ENCODE peak calls at places on chromosomes 1 and 21, in six cellular contexts. One of them, this sample, is unnamed.

GRCh38 chr1:191685669-191686068 is 472.6 kb upstream of the RGS18 start:
- DNase-seq in activated CD8-positive, alpha-beta memory T cell treated with anti-CD3 and anti-CD28 coated beads for 4 hours: no peak
- DNase-seq in LoVo: no peak
- DNase-seq in stimulated activated effector memory CD8-positive, alpha-beta T cell treated with anti-CD3 and anti-CD28 coated beads, Interleukin-12 subunit alpha, Interleukin-12 subunit beta, amount 100 ng/mL, for 72 hours: no peak
- DNase-seq in non-pigmented ciliary epithelial cell: no peak
- DNase-seq in activated T-cell treated with anti-CD3 and anti-CD28 coated beads, Interleukin-2, amount 50 U/mL, for 72 hours: no peak
- DNase-seq in this sample: no peak

GRCh38 chr1:231761747-231762541 is 135.4 kb downstream of the DISC1 start:
- DNase-seq in activated CD8-positive, alpha-beta memory T cell treated with anti-CD3 and anti-CD28 coated beads for 4 hours: no peak
- DNase-seq in LoVo: no peak
- DNase-seq in activated T-cell treated with anti-CD3 and anti-CD28 coated beads, Interleukin-2, amount 50 U/mL, for 72 hours: no peak
- DNase-seq in non-pigmented ciliary epithelial cell: no peak
- DNase-seq in stimulated activated effector memory CD8-positive, alpha-beta T cell treated with anti-CD3 and anti-CD28 coated beads, Interleukin-12 subunit alpha, Interleukin-12 subunit beta, amount 100 ng/mL, for 72 hours: no peak
- DNase-seq in this sample: no peak

GRCh38 chr1:159705251-159705910 is 9.0 kb downstream of the CRP start:
- DNase-seq in stimulated activated effector memory CD8-positive, alpha-beta T cell treated with anti-CD3 and anti-CD28 coated beads, Interleukin-12 subunit alpha, Interleukin-12 subunit beta, amount 100 ng/mL, for 72 hours: no peak
- DNase-seq in activated T-cell treated with anti-CD3 and anti-CD28 coated beads, Interleukin-2, amount 50 U/mL, for 72 hours: no peak
- DNase-seq in LoVo: no peak
- DNase-seq in activated CD8-positive, alpha-beta memory T cell treated with anti-CD3 and anti-CD28 coated beads for 4 hours: no peak
- DNase-seq in non-pigmented ciliary epithelial cell: no peak
- DNase-seq in this sample: peak

GRCh38 chr1:165633624-165634023 is 2.6 kb downstream of the MGST3 start:
- DNase-seq in activated CD8-positive, alpha-beta memory T cell treated with anti-CD3 and anti-CD28 coated beads for 4 hours: no peak
- DNase-seq in LoVo: no peak
- DNase-seq in activated T-cell treated with anti-CD3 and anti-CD28 coated beads, Interleukin-2, amount 50 U/mL, for 72 hours: no peak
- DNase-seq in stimulated activated effector memory CD8-positive, alpha-beta T cell treated with anti-CD3 and anti-CD28 coated beads, Interleukin-12 subunit alpha, Interleukin-12 subunit beta, amount 100 ng/mL, for 72 hours: no peak
- DNase-seq in non-pigmented ciliary epithelial cell: no peak
- DNase-seq in this sample: no peak

GRCh38 chr1:212805767-212806166 is 14.1 kb downstream of the TATDN3 start:
- DNase-seq in non-pigmented ciliary epithelial cell: no peak
- DNase-seq in stimulated activated effector memory CD8-positive, alpha-beta T cell treated with anti-CD3 and anti-CD28 coated beads, Interleukin-12 subunit alpha, Interleukin-12 subunit beta, amount 100 ng/mL, for 72 hours: no peak
- DNase-seq in LoVo: no peak
- DNase-seq in activated CD8-positive, alpha-beta memory T cell treated with anti-CD3 and anti-CD28 coated beads for 4 hours: no peak
- DNase-seq in activated T-cell treated with anti-CD3 and anti-CD28 coated beads, Interleukin-2, amount 50 U/mL, for 72 hours: no peak
- DNase-seq in this sample: no peak

GRCh38 chr1:193545171-193545570 is 358.8 kb upstream of the B3GALT2 start:
- DNase-seq in activated CD8-positive, alpha-beta memory T cell treated with anti-CD3 and anti-CD28 coated beads for 4 hours: no peak
- DNase-seq in LoVo: no peak
- DNase-seq in stimulated activated effector memory CD8-positive, alpha-beta T cell treated with anti-CD3 and anti-CD28 coated beads, Interleukin-12 subunit alpha, Interleukin-12 subunit beta, amount 100 ng/mL, for 72 hours: no peak
- DNase-seq in activated T-cell treated with anti-CD3 and anti-CD28 coated beads, Interleukin-2, amount 50 U/mL, for 72 hours: no peak
- DNase-seq in non-pigmented ciliary epithelial cell: no peak
- DNase-seq in this sample: no peak

GRCh38 chr1:168291222-168291824 is 10.6 kb downstream of the TBX19 start:
- DNase-seq in activated T-cell treated with anti-CD3 and anti-CD28 coated beads, Interleukin-2, amount 50 U/mL, for 72 hours: no peak
- DNase-seq in non-pigmented ciliary epithelial cell: no peak
- DNase-seq in LoVo: no peak
- DNase-seq in activated CD8-positive, alpha-beta memory T cell treated with anti-CD3 and anti-CD28 coated beads for 4 hours: no peak
- DNase-seq in stimulated activated effector memory CD8-positive, alpha-beta T cell treated with anti-CD3 and anti-CD28 coated beads, Interleukin-12 subunit alpha, Interleukin-12 subunit beta, amount 100 ng/mL, for 72 hours: no peak
- DNase-seq in this sample: no peak

GRCh38 chr1:89890085-89890754 is 69.4 kb downstream of the LRRC8D start:
- DNase-seq in activated T-cell treated with anti-CD3 and anti-CD28 coated beads, Interleukin-2, amount 50 U/mL, for 72 hours: no peak
- DNase-seq in non-pigmented ciliary epithelial cell: no peak
- DNase-seq in LoVo: peak
- DNase-seq in stimulated activated effector memory CD8-positive, alpha-beta T cell treated with anti-CD3 and anti-CD28 coated beads, Interleukin-12 subunit alpha, Interleukin-12 subunit beta, amount 100 ng/mL, for 72 hours: no peak
- DNase-seq in activated CD8-positive, alpha-beta memory T cell treated with anti-CD3 and anti-CD28 coated beads for 4 hours: no peak
- DNase-seq in this sample: no peak

GRCh38 chr21:26966360-26966977 is 419 bp downstream of the ADAMTS5 start:
- DNase-seq in LoVo: no peak
- DNase-seq in non-pigmented ciliary epithelial cell: no peak
- DNase-seq in stimulated activated effector memory CD8-positive, alpha-beta T cell treated with anti-CD3 and anti-CD28 coated beads, Interleukin-12 subunit alpha, Interleukin-12 subunit beta, amount 100 ng/mL, for 72 hours: no peak
- DNase-seq in activated CD8-positive, alpha-beta memory T cell treated with anti-CD3 and anti-CD28 coated beads for 4 hours: no peak
- DNase-seq in activated T-cell treated with anti-CD3 and anti-CD28 coated beads, Interleukin-2, amount 50 U/mL, for 72 hours: no peak
- DNase-seq in this sample: no peak

GRCh38 chr1:36342426-36343185 is 19.2 kb upstream of the EVA1B start:
- DNase-seq in activated CD8-positive, alpha-beta memory T cell treated with anti-CD3 and anti-CD28 coated beads for 4 hours: no peak
- DNase-seq in LoVo: no peak
- DNase-seq in stimulated activated effector memory CD8-positive, alpha-beta T cell treated with anti-CD3 and anti-CD28 coated beads, Interleukin-12 subunit alpha, Interleukin-12 subunit beta, amount 100 ng/mL, for 72 hours: no peak
- DNase-seq in non-pigmented ciliary epithelial cell: no peak
- DNase-seq in activated T-cell treated with anti-CD3 and anti-CD28 coated beads, Interleukin-2, amount 50 U/mL, for 72 hours: peak
- DNase-seq in this sample: peak

GRCh38 chr21:32392880-32393676 is at the start of gene URB1:
- DNase-seq in activated T-cell treated with anti-CD3 and anti-CD28 coated beads, Interleukin-2, amount 50 U/mL, for 72 hours: peak
- DNase-seq in LoVo: peak
- DNase-seq in non-pigmented ciliary epithelial cell: no peak
- DNase-seq in activated CD8-positive, alpha-beta memory T cell treated with anti-CD3 and anti-CD28 coated beads for 4 hours: peak
- DNase-seq in stimulated activated effector memory CD8-positive, alpha-beta T cell treated with anti-CD3 and anti-CD28 coated beads, Interleukin-12 subunit alpha, Interleukin-12 subunit beta, amount 100 ng/mL, for 72 hours: peak
- DNase-seq in this sample: peak

GRCh38 chr21:9839011-9839661 is 682.2 kb upstream of the TPTE start:
- DNase-seq in stimulated activated effector memory CD8-positive, alpha-beta T cell treated with anti-CD3 and anti-CD28 coated beads, Interleukin-12 subunit alpha, Interleukin-12 subunit beta, amount 100 ng/mL, for 72 hours: no peak
- DNase-seq in LoVo: no peak
- DNase-seq in activated CD8-positive, alpha-beta memory T cell treated with anti-CD3 and anti-CD28 coated beads for 4 hours: no peak
- DNase-seq in activated T-cell treated with anti-CD3 and anti-CD28 coated beads, Interleukin-2, amount 50 U/mL, for 72 hours: no peak
- DNase-seq in non-pigmented ciliary epithelial cell: no peak
- DNase-seq in this sample: no peak

GRCh38 chr1:32769524-32770220 is 47.5 kb downstream of the YARS1 start:
- DNase-seq in activated T-cell treated with anti-CD3 and anti-CD28 coated beads, Interleukin-2, amount 50 U/mL, for 72 hours: no peak
- DNase-seq in LoVo: no peak
- DNase-seq in stimulated activated effector memory CD8-positive, alpha-beta T cell treated with anti-CD3 and anti-CD28 coated beads, Interleukin-12 subunit alpha, Interleukin-12 subunit beta, amount 100 ng/mL, for 72 hours: no peak
- DNase-seq in non-pigmented ciliary epithelial cell: no peak
- DNase-seq in activated CD8-positive, alpha-beta memory T cell treated with anti-CD3 and anti-CD28 coated beads for 4 hours: no peak
- DNase-seq in this sample: no peak

GRCh38 chr1:172585861-172586260 is 52.9 kb downstream of the SUCO start:
- DNase-seq in activated T-cell treated with anti-CD3 and anti-CD28 coated beads, Interleukin-2, amount 50 U/mL, for 72 hours: no peak
- DNase-seq in LoVo: no peak
- DNase-seq in non-pigmented ciliary epithelial cell: no peak
- DNase-seq in activated CD8-positive, alpha-beta memory T cell treated with anti-CD3 and anti-CD28 coated beads for 4 hours: no peak
- DNase-seq in stimulated activated effector memory CD8-positive, alpha-beta T cell treated with anti-CD3 and anti-CD28 coated beads, Interleukin-12 subunit alpha, Interleukin-12 subunit beta, amount 100 ng/mL, for 72 hours: no peak
- DNase-seq in this sample: no peak

GRCh38 chr1:46521417-46521816 is 30.0 kb downstream of the KNCN start:
- DNase-seq in non-pigmented ciliary epithelial cell: no peak
- DNase-seq in LoVo: no peak
- DNase-seq in stimulated activated effector memory CD8-positive, alpha-beta T cell treated with anti-CD3 and anti-CD28 coated beads, Interleukin-12 subunit alpha, Interleukin-12 subunit beta, amount 100 ng/mL, for 72 hours: no peak
- DNase-seq in activated CD8-positive, alpha-beta memory T cell treated with anti-CD3 and anti-CD28 coated beads for 4 hours: no peak
- DNase-seq in activated T-cell treated with anti-CD3 and anti-CD28 coated beads, Interleukin-2, amount 50 U/mL, for 72 hours: no peak
- DNase-seq in this sample: no peak

GRCh38 chr1:102434421-102434820 is 437.7 kb upstream of the OLFM3 start:
- DNase-seq in LoVo: no peak
- DNase-seq in stimulated activated effector memory CD8-positive, alpha-beta T cell treated with anti-CD3 and anti-CD28 coated beads, Interleukin-12 subunit alpha, Interleukin-12 subunit beta, amount 100 ng/mL, for 72 hours: no peak
- DNase-seq in activated CD8-positive, alpha-beta memory T cell treated with anti-CD3 and anti-CD28 coated beads for 4 hours: no peak
- DNase-seq in activated T-cell treated with anti-CD3 and anti-CD28 coated beads, Interleukin-2, amount 50 U/mL, for 72 hours: peak
- DNase-seq in non-pigmented ciliary epithelial cell: no peak
- DNase-seq in this sample: peak

GRCh38 chr1:226121587-226122400 is 59.3 kb downstream of the H3-3A start:
- DNase-seq in non-pigmented ciliary epithelial cell: no peak
- DNase-seq in activated CD8-positive, alpha-beta memory T cell treated with anti-CD3 and anti-CD28 coated beads for 4 hours: peak
- DNase-seq in stimulated activated effector memory CD8-positive, alpha-beta T cell treated with anti-CD3 and anti-CD28 coated beads, Interleukin-12 subunit alpha, Interleukin-12 subunit beta, amount 100 ng/mL, for 72 hours: peak
- DNase-seq in LoVo: peak
- DNase-seq in activated T-cell treated with anti-CD3 and anti-CD28 coated beads, Interleukin-2, amount 50 U/mL, for 72 hours: peak
- DNase-seq in this sample: peak

GRCh38 chr21:35529141-35529863 is 480.2 kb upstream of the RUNX1 start:
- DNase-seq in LoVo: peak
- DNase-seq in activated CD8-positive, alpha-beta memory T cell treated with anti-CD3 and anti-CD28 coated beads for 4 hours: no peak
- DNase-seq in non-pigmented ciliary epithelial cell: no peak
- DNase-seq in activated T-cell treated with anti-CD3 and anti-CD28 coated beads, Interleukin-2, amount 50 U/mL, for 72 hours: peak
- DNase-seq in stimulated activated effector memory CD8-positive, alpha-beta T cell treated with anti-CD3 and anti-CD28 coated beads, Interleukin-12 subunit alpha, Interleukin-12 subunit beta, amount 100 ng/mL, for 72 hours: no peak
- DNase-seq in this sample: no peak

GRCh38 chr1:14055442-14056225 is 355.6 kb downstream of the PRDM2 start:
- DNase-seq in activated T-cell treated with anti-CD3 and anti-CD28 coated beads, Interleukin-2, amount 50 U/mL, for 72 hours: no peak
- DNase-seq in activated CD8-positive, alpha-beta memory T cell treated with anti-CD3 and anti-CD28 coated beads for 4 hours: no peak
- DNase-seq in non-pigmented ciliary epithelial cell: no peak
- DNase-seq in stimulated activated effector memory CD8-positive, alpha-beta T cell treated with anti-CD3 and anti-CD28 coated beads, Interleukin-12 subunit alpha, Interleukin-12 subunit beta, amount 100 ng/mL, for 72 hours: no peak
- DNase-seq in LoVo: peak
- DNase-seq in this sample: no peak

GRCh38 chr1:61392417-61393242 is 310.3 kb downstream of the NFIA start:
- DNase-seq in activated T-cell treated with anti-CD3 and anti-CD28 coated beads, Interleukin-2, amount 50 U/mL, for 72 hours: no peak
- DNase-seq in activated CD8-positive, alpha-beta memory T cell treated with anti-CD3 and anti-CD28 coated beads for 4 hours: no peak
- DNase-seq in non-pigmented ciliary epithelial cell: no peak
- DNase-seq in LoVo: no peak
- DNase-seq in stimulated activated effector memory CD8-positive, alpha-beta T cell treated with anti-CD3 and anti-CD28 coated beads, Interleukin-12 subunit alpha, Interleukin-12 subunit beta, amount 100 ng/mL, for 72 hours: no peak
- DNase-seq in this sample: no peak

GRCh38 chr1:51517361-51518032 is 1.6 kb downstream of the EPS15 start:
- DNase-seq in activated T-cell treated with anti-CD3 and anti-CD28 coated beads, Interleukin-2, amount 50 U/mL, for 72 hours: no peak
- DNase-seq in LoVo: no peak
- DNase-seq in activated CD8-positive, alpha-beta memory T cell treated with anti-CD3 and anti-CD28 coated beads for 4 hours: no peak
- DNase-seq in non-pigmented ciliary epithelial cell: no peak
- DNase-seq in stimulated activated effector memory CD8-positive, alpha-beta T cell treated with anti-CD3 and anti-CD28 coated beads, Interleukin-12 subunit alpha, Interleukin-12 subunit beta, amount 100 ng/mL, for 72 hours: no peak
- DNase-seq in this sample: peak

GRCh38 chr1:192158181-192158580 is at the start of gene RGS18:
- DNase-seq in activated T-cell treated with anti-CD3 and anti-CD28 coated beads, Interleukin-2, amount 50 U/mL, for 72 hours: no peak
- DNase-seq in LoVo: no peak
- DNase-seq in stimulated activated effector memory CD8-positive, alpha-beta T cell treated with anti-CD3 and anti-CD28 coated beads, Interleukin-12 subunit alpha, Interleukin-12 subunit beta, amount 100 ng/mL, for 72 hours: no peak
- DNase-seq in non-pigmented ciliary epithelial cell: no peak
- DNase-seq in activated CD8-positive, alpha-beta memory T cell treated with anti-CD3 and anti-CD28 coated beads for 4 hours: no peak
- DNase-seq in this sample: peak

GRCh38 chr1:26363549-26364448 is 8.8 kb downstream of the ZNF683 start:
- DNase-seq in LoVo: peak
- DNase-seq in activated CD8-positive, alpha-beta memory T cell treated with anti-CD3 and anti-CD28 coated beads for 4 hours: peak
- DNase-seq in non-pigmented ciliary epithelial cell: no peak
- DNase-seq in stimulated activated effector memory CD8-positive, alpha-beta T cell treated with anti-CD3 and anti-CD28 coated beads, Interleukin-12 subunit alpha, Interleukin-12 subunit beta, amount 100 ng/mL, for 72 hours: peak
- DNase-seq in activated T-cell treated with anti-CD3 and anti-CD28 coated beads, Interleukin-2, amount 50 U/mL, for 72 hours: peak
- DNase-seq in this sample: peak

GRCh38 chr1:55483523-55483922 is 268.4 kb upstream of the USP24 start:
- DNase-seq in non-pigmented ciliary epithelial cell: no peak
- DNase-seq in activated T-cell treated with anti-CD3 and anti-CD28 coated beads, Interleukin-2, amount 50 U/mL, for 72 hours: no peak
- DNase-seq in activated CD8-positive, alpha-beta memory T cell treated with anti-CD3 and anti-CD28 coated beads for 4 hours: no peak
- DNase-seq in stimulated activated effector memory CD8-positive, alpha-beta T cell treated with anti-CD3 and anti-CD28 coated beads, Interleukin-12 subunit alpha, Interleukin-12 subunit beta, amount 100 ng/mL, for 72 hours: no peak
- DNase-seq in LoVo: no peak
- DNase-seq in this sample: no peak

GRCh38 chr1:185404864-185405568 is 88.0 kb upstream of the IVNS1ABP start:
- DNase-seq in non-pigmented ciliary epithelial cell: no peak
- DNase-seq in stimulated activated effector memory CD8-positive, alpha-beta T cell treated with anti-CD3 and anti-CD28 coated beads, Interleukin-12 subunit alpha, Interleukin-12 subunit beta, amount 100 ng/mL, for 72 hours: no peak
- DNase-seq in activated T-cell treated with anti-CD3 and anti-CD28 coated beads, Interleukin-2, amount 50 U/mL, for 72 hours: no peak
- DNase-seq in LoVo: peak
- DNase-seq in activated CD8-positive, alpha-beta memory T cell treated with anti-CD3 and anti-CD28 coated beads for 4 hours: no peak
- DNase-seq in this sample: no peak

GRCh38 chr1:36133484-36133883 is 8.5 kb upstream of the COL8A2 start:
- DNase-seq in LoVo: peak
- DNase-seq in activated CD8-positive, alpha-beta memory T cell treated with anti-CD3 and anti-CD28 coated beads for 4 hours: no peak
- DNase-seq in stimulated activated effector memory CD8-positive, alpha-beta T cell treated with anti-CD3 and anti-CD28 coated beads, Interleukin-12 subunit alpha, Interleukin-12 subunit beta, amount 100 ng/mL, for 72 hours: no peak
- DNase-seq in activated T-cell treated with anti-CD3 and anti-CD28 coated beads, Interleukin-2, amount 50 U/mL, for 72 hours: no peak
- DNase-seq in non-pigmented ciliary epithelial cell: no peak
- DNase-seq in this sample: no peak

GRCh38 chr1:116325922-116326321 is 47.1 kb upstream of the ATP1A1 start:
- DNase-seq in activated T-cell treated with anti-CD3 and anti-CD28 coated beads, Interleukin-2, amount 50 U/mL, for 72 hours: peak
- DNase-seq in non-pigmented ciliary epithelial cell: no peak
- DNase-seq in stimulated activated effector memory CD8-positive, alpha-beta T cell treated with anti-CD3 and anti-CD28 coated beads, Interleukin-12 subunit alpha, Interleukin-12 subunit beta, amount 100 ng/mL, for 72 hours: peak
- DNase-seq in LoVo: no peak
- DNase-seq in activated CD8-positive, alpha-beta memory T cell treated with anti-CD3 and anti-CD28 coated beads for 4 hours: no peak
- DNase-seq in this sample: no peak

GRCh38 chr1:204711947-204712701 is 26.6 kb upstream of the LRRN2 start:
- DNase-seq in non-pigmented ciliary epithelial cell: no peak
- DNase-seq in stimulated activated effector memory CD8-positive, alpha-beta T cell treated with anti-CD3 and anti-CD28 coated beads, Interleukin-12 subunit alpha, Interleukin-12 subunit beta, amount 100 ng/mL, for 72 hours: no peak
- DNase-seq in activated T-cell treated with anti-CD3 and anti-CD28 coated beads, Interleukin-2, amount 50 U/mL, for 72 hours: no peak
- DNase-seq in activated CD8-positive, alpha-beta memory T cell treated with anti-CD3 and anti-CD28 coated beads for 4 hours: no peak
- DNase-seq in LoVo: no peak
- DNase-seq in this sample: no peak

GRCh38 chr1:13757693-13758092 is 57.7 kb downstream of the PRDM2 start:
- DNase-seq in non-pigmented ciliary epithelial cell: no peak
- DNase-seq in LoVo: no peak
- DNase-seq in stimulated activated effector memory CD8-positive, alpha-beta T cell treated with anti-CD3 and anti-CD28 coated beads, Interleukin-12 subunit alpha, Interleukin-12 subunit beta, amount 100 ng/mL, for 72 hours: no peak
- DNase-seq in activated T-cell treated with anti-CD3 and anti-CD28 coated beads, Interleukin-2, amount 50 U/mL, for 72 hours: no peak
- DNase-seq in activated CD8-positive, alpha-beta memory T cell treated with anti-CD3 and anti-CD28 coated beads for 4 hours: no peak
- DNase-seq in this sample: no peak

GRCh38 chr1:224067621-224068457 is 46.1 kb upstream of the FBXO28 start:
- DNase-seq in activated T-cell treated with anti-CD3 and anti-CD28 coated beads, Interleukin-2, amount 50 U/mL, for 72 hours: peak
- DNase-seq in stimulated activated effector memory CD8-positive, alpha-beta T cell treated with anti-CD3 and anti-CD28 coated beads, Interleukin-12 subunit alpha, Interleukin-12 subunit beta, amount 100 ng/mL, for 72 hours: no peak
- DNase-seq in LoVo: peak
- DNase-seq in activated CD8-positive, alpha-beta memory T cell treated with anti-CD3 and anti-CD28 coated beads for 4 hours: no peak
- DNase-seq in non-pigmented ciliary epithelial cell: no peak
- DNase-seq in this sample: no peak

GRCh38 chr1:19809044-19809750 is 5.9 kb downstream of the RNF186 start:
- DNase-seq in activated T-cell treated with anti-CD3 and anti-CD28 coated beads, Interleukin-2, amount 50 U/mL, for 72 hours: no peak
- DNase-seq in activated CD8-positive, alpha-beta memory T cell treated with anti-CD3 and anti-CD28 coated beads for 4 hours: no peak
- DNase-seq in stimulated activated effector memory CD8-positive, alpha-beta T cell treated with anti-CD3 and anti-CD28 coated beads, Interleukin-12 subunit alpha, Interleukin-12 subunit beta, amount 100 ng/mL, for 72 hours: no peak
- DNase-seq in non-pigmented ciliary epithelial cell: no peak
- DNase-seq in LoVo: no peak
- DNase-seq in this sample: no peak

GRCh38 chr1:224623743-224624333 is 7.7 kb downstream of the CNIH3 start:
- DNase-seq in activated T-cell treated with anti-CD3 and anti-CD28 coated beads, Interleukin-2, amount 50 U/mL, for 72 hours: peak
- DNase-seq in activated CD8-positive, alpha-beta memory T cell treated with anti-CD3 and anti-CD28 coated beads for 4 hours: peak
- DNase-seq in non-pigmented ciliary epithelial cell: peak
- DNase-seq in stimulated activated effector memory CD8-positive, alpha-beta T cell treated with anti-CD3 and anti-CD28 coated beads, Interleukin-12 subunit alpha, Interleukin-12 subunit beta, amount 100 ng/mL, for 72 hours: peak
- DNase-seq in LoVo: peak
- DNase-seq in this sample: no peak

GRCh38 chr1:22053018-22053860 is 730 bp downstream of the CDC42 start:
- DNase-seq in LoVo: peak
- DNase-seq in stimulated activated effector memory CD8-positive, alpha-beta T cell treated with anti-CD3 and anti-CD28 coated beads, Interleukin-12 subunit alpha, Interleukin-12 subunit beta, amount 100 ng/mL, for 72 hours: peak
- DNase-seq in activated CD8-positive, alpha-beta memory T cell treated with anti-CD3 and anti-CD28 coated beads for 4 hours: peak
- DNase-seq in activated T-cell treated with anti-CD3 and anti-CD28 coated beads, Interleukin-2, amount 50 U/mL, for 72 hours: peak
- DNase-seq in non-pigmented ciliary epithelial cell: peak
- DNase-seq in this sample: peak

GRCh38 chr1:17732475-17732874 is 22.7 kb upstream of the ACTL8 start:
- DNase-seq in LoVo: no peak
- DNase-seq in activated T-cell treated with anti-CD3 and anti-CD28 coated beads, Interleukin-2, amount 50 U/mL, for 72 hours: no peak
- DNase-seq in stimulated activated effector memory CD8-positive, alpha-beta T cell treated with anti-CD3 and anti-CD28 coated beads, Interleukin-12 subunit alpha, Interleukin-12 subunit beta, amount 100 ng/mL, for 72 hours: no peak
- DNase-seq in activated CD8-positive, alpha-beta memory T cell treated with anti-CD3 and anti-CD28 coated beads for 4 hours: no peak
- DNase-seq in non-pigmented ciliary epithelial cell: no peak
- DNase-seq in this sample: no peak

GRCh38 chr1:3879099-3879498 is 21.0 kb downstream of the C1orf174 start:
- DNase-seq in stimulated activated effector memory CD8-positive, alpha-beta T cell treated with anti-CD3 and anti-CD28 coated beads, Interleukin-12 subunit alpha, Interleukin-12 subunit beta, amount 100 ng/mL, for 72 hours: no peak
- DNase-seq in activated T-cell treated with anti-CD3 and anti-CD28 coated beads, Interleukin-2, amount 50 U/mL, for 72 hours: no peak
- DNase-seq in LoVo: no peak
- DNase-seq in activated CD8-positive, alpha-beta memory T cell treated with anti-CD3 and anti-CD28 coated beads for 4 hours: no peak
- DNase-seq in non-pigmented ciliary epithelial cell: no peak
- DNase-seq in this sample: no peak

GRCh38 chr21:14403681-14404318 is 20.9 kb upstream of the HSPA13 start:
- DNase-seq in activated T-cell treated with anti-CD3 and anti-CD28 coated beads, Interleukin-2, amount 50 U/mL, for 72 hours: no peak
- DNase-seq in LoVo: peak
- DNase-seq in non-pigmented ciliary epithelial cell: peak
- DNase-seq in stimulated activated effector memory CD8-positive, alpha-beta T cell treated with anti-CD3 and anti-CD28 coated beads, Interleukin-12 subunit alpha, Interleukin-12 subunit beta, amount 100 ng/mL, for 72 hours: no peak
- DNase-seq in activated CD8-positive, alpha-beta memory T cell treated with anti-CD3 and anti-CD28 coated beads for 4 hours: no peak
- DNase-seq in this sample: peak

GRCh38 chr1:99659755-99660210 is 13.9 kb downstream of the PALMD start:
- DNase-seq in stimulated activated effector memory CD8-positive, alpha-beta T cell treated with anti-CD3 and anti-CD28 coated beads, Interleukin-12 subunit alpha, Interleukin-12 subunit beta, amount 100 ng/mL, for 72 hours: no peak
- DNase-seq in LoVo: no peak
- DNase-seq in activated CD8-positive, alpha-beta memory T cell treated with anti-CD3 and anti-CD28 coated beads for 4 hours: no peak
- DNase-seq in activated T-cell treated with anti-CD3 and anti-CD28 coated beads, Interleukin-2, amount 50 U/mL, for 72 hours: no peak
- DNase-seq in non-pigmented ciliary epithelial cell: no peak
- DNase-seq in this sample: no peak

GRCh38 chr1:59484090-59484489 is 187.2 kb downstream of the FGGY start:
- DNase-seq in activated CD8-positive, alpha-beta memory T cell treated with anti-CD3 and anti-CD28 coated beads for 4 hours: no peak
- DNase-seq in LoVo: no peak
- DNase-seq in activated T-cell treated with anti-CD3 and anti-CD28 coated beads, Interleukin-2, amount 50 U/mL, for 72 hours: no peak
- DNase-seq in non-pigmented ciliary epithelial cell: peak
- DNase-seq in stimulated activated effector memory CD8-positive, alpha-beta T cell treated with anti-CD3 and anti-CD28 coated beads, Interleukin-12 subunit alpha, Interleukin-12 subunit beta, amount 100 ng/mL, for 72 hours: no peak
- DNase-seq in this sample: no peak

GRCh38 chr1:174911626-174912025 is 88.1 kb upstream of the CACYBP start:
- DNase-seq in activated T-cell treated with anti-CD3 and anti-CD28 coated beads, Interleukin-2, amount 50 U/mL, for 72 hours: no peak
- DNase-seq in activated CD8-positive, alpha-beta memory T cell treated with anti-CD3 and anti-CD28 coated beads for 4 hours: no peak
- DNase-seq in non-pigmented ciliary epithelial cell: no peak
- DNase-seq in stimulated activated effector memory CD8-positive, alpha-beta T cell treated with anti-CD3 and anti-CD28 coated beads, Interleukin-12 subunit alpha, Interleukin-12 subunit beta, amount 100 ng/mL, for 72 hours: no peak
- DNase-seq in LoVo: no peak
- DNase-seq in this sample: no peak

This sample was measured in midbrain.